ENCODE peak calls at places on chromosomes 6 and 20, in nine cellular contexts. I is tibial artery, P is kidney, N is hepatocyte, X is fibroblast of lung, W is lower leg skin, F is MM.1S, R is omental fat pad, M is glutamatergic neuron. Z is an unnamed sample.

GRCh38 chr6:145153495-145153894 is 581.8 kb downstream of the EPM2A start:
- DNase-seq in X (no peak), W (no peak), R (no peak), N (no peak), P (no peak), I (no peak), M (no peak), F (no peak), Z (no peak)

GRCh38 chr20:1941226-1941625 is 46.0 kb downstream of the SIRPA start:
- DNase-seq in R (peak), F (no peak), I (no peak), W (peak), M (no peak), N (no peak), X (no peak), P (no peak), Z (no peak)

GRCh38 chr6:34517461-34517868 is 38.7 kb downstream of the SPDEF start:
- DNase-seq in I (no peak), N (no peak), F (no peak), P (no peak), M (no peak), R (no peak), W (no peak), X (no peak), Z (no peak)

GRCh38 chr6:11810039-11810541 is 31.5 kb upstream of the ADTRP start:
- DNase-seq in M (no peak), N (peak), R (peak), P (peak), F (no peak), I (peak), X (peak), W (peak), Z (no peak)

GRCh38 chr20:408843-409696 is 971 bp downstream of the RBCK1 start:
- DNase-seq in N (no peak), X (no peak), R (no peak), I (no peak), M (no peak), F (no peak), W (no peak), P (no peak), Z (peak)

GRCh38 chr20:21184810-21185209 is 58.9 kb downstream of the KIZ start:
- DNase-seq in N (no peak), M (no peak), F (no peak), P (no peak), R (no peak), W (no peak), I (no peak), X (peak), Z (no peak)

GRCh38 chr6:24313477-24314141 is 44.2 kb downstream of the DCDC2 start:
- DNase-seq in N (peak), M (no peak), P (no peak), R (no peak), X (no peak), F (no peak), I (no peak), W (no peak), Z (no peak)

GRCh38 chr6:31811645-31812044 is 3.4 kb downstream of the HSPA1L start:
- DNase-seq in M (no peak), N (no peak), P (no peak), R (no peak), I (no peak), F (no peak), X (no peak), W (no peak), Z (no peak)

GRCh38 chr6:35728663-35729348 is 8.0 kb upstream of the ARMC12 start:
- DNase-seq in X (no peak), I (peak), F (peak), R (no peak), M (no peak), N (no peak), P (peak), W (peak), Z (no peak)

GRCh38 chr6:43836507-43836906 is 66.5 kb downstream of the VEGFA start:
- DNase-seq in M (no peak), X (no peak), N (no peak), I (no peak), R (no peak), F (no peak), P (peak), W (no peak), Z (no peak)

GRCh38 chr20:54025166-54025835 is 45.1 kb downstream of the BCAS1 start:
- DNase-seq in W (no peak), R (no peak), I (no peak), P (no peak), M (no peak), N (no peak), X (peak), F (no peak), Z (no peak)

GRCh38 chr6:88220493-88220892 is 54.3 kb upstream of the CNR1 start:
- DNase-seq in R (no peak), F (peak), N (peak), W (no peak), X (no peak), M (no peak), I (no peak), P (no peak), Z (peak)

GRCh38 chr20:1934578-1935573 is 39.7 kb downstream of the SIRPA start:
- DNase-seq in I (peak), M (no peak), F (no peak), P (peak), X (peak), R (peak), W (peak), N (peak), Z (no peak)

GRCh38 chr6:139271056-139271455 is 20.7 kb downstream of the TXLNB start:
- DNase-seq in I (no peak), F (no peak), R (no peak), P (no peak), N (no peak), X (peak), M (no peak), W (no peak), Z (peak)

GRCh38 chr6:129621252-129621651 is 88.7 kb downstream of the ARHGAP18 start:
- DNase-seq in I (no peak), X (no peak), W (no peak), N (no peak), P (no peak), M (no peak), F (peak), R (no peak), Z (peak)
- TF ChIP-seq CTCF in I (peak), X (peak), W (no peak), N (no peak), P (peak), M (peak), F (peak), R (no peak), Z (peak)

GRCh38 chr6:143842902-143843688 is at the start of gene LTV1:
- DNase-seq in F (peak), M (peak), R (peak), X (peak), W (peak), N (peak), P (peak), I (peak), Z (peak)
- TF ChIP-seq CTCF in F (no peak), M (no peak), R (no peak), X (no peak), W (no peak), N (no peak), P (no peak), I (peak), Z (no peak)

GRCh38 chr20:58378704-58379103 is 10.3 kb upstream of the VAPB start:
- DNase-seq in M (no peak), P (no peak), R (no peak), W (no peak), I (no peak), N (no peak), F (no peak), X (no peak), Z (no peak)
- TF ChIP-seq CTCF in M (no peak), P (no peak), R (no peak), W (no peak), I (no peak), N (no peak), F (no peak), X (peak), Z (no peak)

GRCh38 chr20:59159822-59160740 is 3.5 kb upstream of the ZNF831 start:
- DNase-seq in X (no peak), N (no peak), W (peak), F (no peak), M (no peak), P (no peak), I (no peak), R (no peak), Z (no peak)

GRCh38 chr20:59158673-59159072 is 4.9 kb upstream of the ZNF831 start:
- DNase-seq in N (no peak), R (no peak), P (no peak), M (no peak), X (no peak), W (no peak), F (no peak), I (no peak), Z (no peak)

GRCh38 chr20:59157064-59157463 is 6.6 kb upstream of the ZNF831 start:
- DNase-seq in X (no peak), F (no peak), M (no peak), W (no peak), R (no peak), I (no peak), N (no peak), P (no peak), Z (no peak)

GRCh38 chr20:59157961-59158541 is 5.6 kb upstream of the ZNF831 start:
- DNase-seq in M (no peak), F (no peak), W (no peak), P (no peak), N (no peak), R (no peak), I (no peak), X (no peak), Z (no peak)

DNA sequence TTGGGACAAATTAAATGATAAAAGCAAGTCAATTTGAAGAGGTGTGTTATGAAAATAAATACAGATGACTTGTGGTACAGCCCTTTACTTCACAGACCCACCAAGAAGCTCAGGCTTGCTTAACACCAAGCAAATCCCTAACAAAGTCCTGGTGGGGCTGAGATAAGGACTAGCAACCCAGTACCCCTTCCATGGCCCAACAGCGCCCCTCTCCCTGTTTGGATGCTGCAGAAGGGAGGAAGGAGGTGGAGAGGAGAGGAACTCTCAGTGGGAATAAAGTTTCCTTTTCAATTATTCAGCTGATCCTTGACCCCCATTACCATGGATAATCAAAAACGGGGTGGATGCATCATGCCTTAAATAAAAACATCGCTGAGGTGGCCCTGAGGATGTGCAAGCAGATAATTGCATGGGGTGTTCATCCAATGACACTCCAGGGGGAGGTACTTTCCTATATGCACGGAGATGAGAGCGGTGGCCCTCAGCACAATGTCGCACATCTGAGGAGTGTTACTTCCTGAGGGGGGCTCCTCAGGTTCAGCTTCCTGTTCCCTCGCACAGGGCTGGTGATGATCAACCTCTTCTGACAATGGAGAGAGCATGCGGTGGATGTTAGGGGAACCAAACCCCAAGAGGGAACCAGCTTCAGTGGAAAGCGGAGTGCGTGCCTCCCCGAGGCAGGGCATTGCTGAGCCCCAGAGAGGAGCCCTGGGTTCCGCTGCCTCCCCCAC is 4.4 kb upstream of the ZNF831 start:
- DNase-seq in X (no peak), W (peak), I (no peak), M (no peak), P (no peak), N (no peak), R (no peak), F (no peak), Z (no peak)
- TF ChIP-seq CTCF in X (no peak), W (no peak), I (no peak), M (no peak), P (no peak), N (no peak), R (no peak), F (no peak), Z (no peak)

Z was measured in GM20000.